ENCODE peak calls at places on chromosomes 6 and 20, in five cellular contexts. Z is SW480; R is GM13976; W is stimulated activated CD8-positive, alpha-beta memory T cell treated with anti-CD3 and anti-CD28 coated beads, Interleukin-12 subunit alpha, Interleukin-12 subunit beta, amount 100 ng/mL, for 4 hours; A is NCI-H345. U is an unnamed sample.

GRCh38 chr6:127177030-127177928 is 58.8 kb downstream of the RSPO3 start:
- DNase-seq in Z (no peak), R (no peak), W (no peak), A (no peak), U (no peak)

GRCh38 chr6:157317129-157317814 is 6.0 kb downstream of the TMEM242 start:
- DNase-seq in Z (peak; percentile 25), R (no peak), W (no peak), A (no peak), U (no peak)

GRCh38 chr6:97186416-97186999 is 96.5 kb downstream of the MMS22L start:
- DNase-seq in Z (peak; percentile 28), R (peak; percentile 44), W (peak; percentile 3), A (peak; percentile 63), U (peak; percentile 71)

GRCh38 chr20:42419814-42420532 is 769.7 kb downstream of the PTPRT start:
- DNase-seq in Z (no peak), R (no peak), W (no peak), A (no peak), U (no peak)

GRCh38 chr20:57027752-57028151 is 238.7 kb downstream of the BMP7 start:
- DNase-seq in Z (no peak), R (no peak), W (no peak), A (no peak), U (no peak)

GRCh38 chr6:106732541-106732940 is 103.2 kb downstream of the QRSL1 start:
- DNase-seq in Z (no peak), R (no peak), W (no peak), A (no peak), U (no peak)

GRCh38 chr6:128474481-128474880 is 45.9 kb downstream of the PTPRK start:
- DNase-seq in Z (no peak), R (no peak), W (no peak), A (no peak), U (no peak)

GRCh38 chr20:15700147-15700765 is 873.0 kb downstream of the KIF16B start:
- DNase-seq in Z (no peak), R (no peak), W (no peak), A (no peak), U (no peak)

GRCh38 chr6:139154885-139155547 is 20.1 kb downstream of the HECA start:
- DNase-seq in Z (no peak), R (no peak), W (no peak), A (no peak), U (no peak)

GRCh38 chr6:52576392-52577021 is 353 bp downstream of the TRAM2 start:
- DNase-seq in Z (peak; percentile 82), R (peak; percentile 86), W (peak; percentile 49), A (peak; percentile 56), U (peak; percentile 28)

GRCh38 chr20:45341939-45342862 is 6.0 kb downstream of the SDC4 start:
- DNase-seq in Z (peak; percentile 64), R (no peak), W (no peak), A (peak; percentile 67), U (peak; percentile 46)

GRCh38 chr6:67000121-67000520 is 1293.1 kb upstream of the EYS start:
- DNase-seq in Z (no peak), R (no peak), W (no peak), A (no peak), U (no peak)

GRCh38 chr20:22414354-22414753 is 170.0 kb downstream of the FOXA2 start:
- DNase-seq in Z (no peak), R (no peak), W (no peak), A (no peak), U (no peak)

GRCh38 chr20:47360207-47360488 is 3.6 kb upstream of the ZMYND8 start:
- DNase-seq in Z (peak; percentile 67), R (no peak), W (no peak), A (peak; percentile 48), U (no peak)

GRCh38 chr6:155022726-155023125 is 27.6 kb downstream of the TIAM2 start:
- DNase-seq in Z (no peak), R (no peak), W (no peak), A (no peak), U (no peak)

GRCh38 chr20:38199506-38200390 is 34.7 kb upstream of the TGM2 start:
- DNase-seq in Z (no peak), R (peak; percentile 3), W (no peak), A (no peak), U (no peak)

GRCh38 chr6:26043389-26044139 is 43.7 kb upstream of the HFE start:
- DNase-seq in Z (peak; percentile 56), R (peak; percentile 83), W (no peak), A (no peak), U (peak; percentile 50)

GRCh38 chr6:105179244-105180065 is at the start of gene POPDC3:
- DNase-seq in Z (peak; percentile 47), R (peak; percentile 42), W (no peak), A (no peak), U (no peak)

GRCh38 chr6:39003072-39003471 is 45.5 kb upstream of the GLP1R start:
- DNase-seq in Z (peak; percentile 5), R (no peak), W (no peak), A (no peak), U (no peak)

GRCh38 chr6:54074591-54075195 is 36.5 kb upstream of the MLIP start:
- DNase-seq in Z (no peak), R (no peak), W (no peak), A (no peak), U (no peak)

GRCh38 chr6:161369339-161369738 is 95.5 kb upstream of the AGPAT4 start:
- DNase-seq in Z (peak; percentile 15), R (no peak), W (no peak), A (no peak), U (no peak)